ENCODE peak calls at places on chromosomes 1 and 21, in four cellular contexts. One of them, this sample, is unnamed.

GRCh38 chr1:2983319-2983705 is 38.0 kb upstream of the ACTRT2 start:
- DNase-seq in activated T-helper 2 cell treated with anti-CD3 and anti-CD28 coated beads, Interferon-gamma antibody, Interleukin-2, Interleukin-4, amounts not matched to agents 10 μg/mL and 5 μg/mL and 100 μg/mL, durations not matched to agents 14 hours and 24 hours and 36 hours: no peak
- DNase-seq in C1 segment of cervical spinal cord: no peak
- DNase-seq in midbrain: no peak
- DNase-seq in this sample: no peak

GRCh38 chr1:101137144-101138126 is 99.4 kb upstream of the S1PR1 start:
- DNase-seq in activated T-helper 2 cell treated with anti-CD3 and anti-CD28 coated beads, Interferon-gamma antibody, Interleukin-2, Interleukin-4, amounts not matched to agents 10 μg/mL and 5 μg/mL and 100 μg/mL, durations not matched to agents 14 hours and 24 hours and 36 hours: no peak
- DNase-seq in C1 segment of cervical spinal cord: no peak
- DNase-seq in midbrain: no peak
- DNase-seq in this sample: no peak

GRCh38 chr1:194802572-194802971 is 1616.2 kb upstream of the B3GALT2 start:
- DNase-seq in activated T-helper 2 cell treated with anti-CD3 and anti-CD28 coated beads, Interferon-gamma antibody, Interleukin-2, Interleukin-4, amounts not matched to agents 10 μg/mL and 5 μg/mL and 100 μg/mL, durations not matched to agents 14 hours and 24 hours and 36 hours: no peak
- DNase-seq in C1 segment of cervical spinal cord: no peak
- DNase-seq in midbrain: no peak
- DNase-seq in this sample: no peak

GRCh38 chr1:236765831-236766230 is 29.3 kb upstream of the MTR start:
- DNase-seq in activated T-helper 2 cell treated with anti-CD3 and anti-CD28 coated beads, Interferon-gamma antibody, Interleukin-2, Interleukin-4, amounts not matched to agents 10 μg/mL and 5 μg/mL and 100 μg/mL, durations not matched to agents 14 hours and 24 hours and 36 hours: no peak
- DNase-seq in C1 segment of cervical spinal cord: no peak
- DNase-seq in midbrain: no peak
- DNase-seq in this sample: no peak

GRCh38 chr1:46480959-46481646 is 8.5 kb upstream of the DMBX1 start:
- DNase-seq in activated T-helper 2 cell treated with anti-CD3 and anti-CD28 coated beads, Interferon-gamma antibody, Interleukin-2, Interleukin-4, amounts not matched to agents 10 μg/mL and 5 μg/mL and 100 μg/mL, durations not matched to agents 14 hours and 24 hours and 36 hours: no peak
- DNase-seq in C1 segment of cervical spinal cord: no peak
- DNase-seq in midbrain: no peak
- DNase-seq in this sample: no peak

GRCh38 chr1:60573121-60573520 is 499.6 kb upstream of the C1orf87 start:
- DNase-seq in activated T-helper 2 cell treated with anti-CD3 and anti-CD28 coated beads, Interferon-gamma antibody, Interleukin-2, Interleukin-4, amounts not matched to agents 10 μg/mL and 5 μg/mL and 100 μg/mL, durations not matched to agents 14 hours and 24 hours and 36 hours: no peak
- DNase-seq in C1 segment of cervical spinal cord: no peak
- DNase-seq in midbrain: no peak
- DNase-seq in this sample: no peak

GRCh38 chr1:87642581-87643129 is 314.0 kb downstream of the LMO4 start:
- DNase-seq in activated T-helper 2 cell treated with anti-CD3 and anti-CD28 coated beads, Interferon-gamma antibody, Interleukin-2, Interleukin-4, amounts not matched to agents 10 μg/mL and 5 μg/mL and 100 μg/mL, durations not matched to agents 14 hours and 24 hours and 36 hours: no peak
- DNase-seq in C1 segment of cervical spinal cord: no peak
- DNase-seq in midbrain: no peak
- DNase-seq in this sample: no peak

GRCh38 chr1:181139631-181140051 is 51.1 kb downstream of the IER5 start:
- DNase-seq in activated T-helper 2 cell treated with anti-CD3 and anti-CD28 coated beads, Interferon-gamma antibody, Interleukin-2, Interleukin-4, amounts not matched to agents 10 μg/mL and 5 μg/mL and 100 μg/mL, durations not matched to agents 14 hours and 24 hours and 36 hours: no peak
- DNase-seq in C1 segment of cervical spinal cord: no peak
- DNase-seq in midbrain: no peak
- DNase-seq in this sample: no peak

GRCh38 chr1:27108588-27108987 is 46.3 kb downstream of the SLC9A1 start:
- DNase-seq in activated T-helper 2 cell treated with anti-CD3 and anti-CD28 coated beads, Interferon-gamma antibody, Interleukin-2, Interleukin-4, amounts not matched to agents 10 μg/mL and 5 μg/mL and 100 μg/mL, durations not matched to agents 14 hours and 24 hours and 36 hours: no peak
- DNase-seq in C1 segment of cervical spinal cord: no peak
- DNase-seq in midbrain: no peak
- DNase-seq in this sample: no peak

GRCh38 chr1:202276920-202277319 is 64.8 kb downstream of the UBE2T start:
- DNase-seq in activated T-helper 2 cell treated with anti-CD3 and anti-CD28 coated beads, Interferon-gamma antibody, Interleukin-2, Interleukin-4, amounts not matched to agents 10 μg/mL and 5 μg/mL and 100 μg/mL, durations not matched to agents 14 hours and 24 hours and 36 hours: no peak
- DNase-seq in C1 segment of cervical spinal cord: no peak
- DNase-seq in midbrain: no peak
- DNase-seq in this sample: no peak

GRCh38 chr1:162248854-162249535 is 127.7 kb downstream of the SPATA46 start:
- DNase-seq in activated T-helper 2 cell treated with anti-CD3 and anti-CD28 coated beads, Interferon-gamma antibody, Interleukin-2, Interleukin-4, amounts not matched to agents 10 μg/mL and 5 μg/mL and 100 μg/mL, durations not matched to agents 14 hours and 24 hours and 36 hours: no peak
- DNase-seq in C1 segment of cervical spinal cord: peak
- DNase-seq in midbrain: peak
- DNase-seq in this sample: no peak

GRCh38 chr21:32203877-32204480 is 74.9 kb downstream of the MIS18A start:
- DNase-seq in activated T-helper 2 cell treated with anti-CD3 and anti-CD28 coated beads, Interferon-gamma antibody, Interleukin-2, Interleukin-4, amounts not matched to agents 10 μg/mL and 5 μg/mL and 100 μg/mL, durations not matched to agents 14 hours and 24 hours and 36 hours: no peak
- DNase-seq in C1 segment of cervical spinal cord: no peak
- DNase-seq in midbrain: no peak
- DNase-seq in this sample: no peak

GRCh38 chr1:172585348-172585747 is 52.4 kb downstream of the SUCO start:
- DNase-seq in activated T-helper 2 cell treated with anti-CD3 and anti-CD28 coated beads, Interferon-gamma antibody, Interleukin-2, Interleukin-4, amounts not matched to agents 10 μg/mL and 5 μg/mL and 100 μg/mL, durations not matched to agents 14 hours and 24 hours and 36 hours: no peak
- DNase-seq in C1 segment of cervical spinal cord: no peak
- DNase-seq in midbrain: no peak
- DNase-seq in this sample: no peak

GRCh38 chr1:30372792-30373433 is 350.5 kb downstream of the MATN1 start:
- DNase-seq in activated T-helper 2 cell treated with anti-CD3 and anti-CD28 coated beads, Interferon-gamma antibody, Interleukin-2, Interleukin-4, amounts not matched to agents 10 μg/mL and 5 μg/mL and 100 μg/mL, durations not matched to agents 14 hours and 24 hours and 36 hours: no peak
- DNase-seq in C1 segment of cervical spinal cord: no peak
- DNase-seq in midbrain: no peak
- DNase-seq in this sample: no peak

GRCh38 chr1:226816585-226816984 is 53.8 kb upstream of the PSEN2 start:
- DNase-seq in activated T-helper 2 cell treated with anti-CD3 and anti-CD28 coated beads, Interferon-gamma antibody, Interleukin-2, Interleukin-4, amounts not matched to agents 10 μg/mL and 5 μg/mL and 100 μg/mL, durations not matched to agents 14 hours and 24 hours and 36 hours: no peak
- DNase-seq in C1 segment of cervical spinal cord: no peak
- DNase-seq in midbrain: no peak
- DNase-seq in this sample: no peak

GRCh38 chr1:182385885-182386853 is 5.4 kb downstream of the GLUL start:
- DNase-seq in activated T-helper 2 cell treated with anti-CD3 and anti-CD28 coated beads, Interferon-gamma antibody, Interleukin-2, Interleukin-4, amounts not matched to agents 10 μg/mL and 5 μg/mL and 100 μg/mL, durations not matched to agents 14 hours and 24 hours and 36 hours: no peak
- DNase-seq in C1 segment of cervical spinal cord: no peak
- DNase-seq in midbrain: peak
- DNase-seq in this sample: peak

GRCh38 chr21:32834825-32835224 is 63.3 kb upstream of the PAXBP1 start:
- DNase-seq in activated T-helper 2 cell treated with anti-CD3 and anti-CD28 coated beads, Interferon-gamma antibody, Interleukin-2, Interleukin-4, amounts not matched to agents 10 μg/mL and 5 μg/mL and 100 μg/mL, durations not matched to agents 14 hours and 24 hours and 36 hours: no peak
- DNase-seq in C1 segment of cervical spinal cord: no peak
- DNase-seq in midbrain: no peak
- DNase-seq in this sample: no peak

GRCh38 chr21:17693801-17694200 is 81.1 kb upstream of the BTG3 start:
- DNase-seq in activated T-helper 2 cell treated with anti-CD3 and anti-CD28 coated beads, Interferon-gamma antibody, Interleukin-2, Interleukin-4, amounts not matched to agents 10 μg/mL and 5 μg/mL and 100 μg/mL, durations not matched to agents 14 hours and 24 hours and 36 hours: peak
- DNase-seq in C1 segment of cervical spinal cord: no peak
- DNase-seq in midbrain: no peak
- DNase-seq in this sample: no peak

GRCh38 chr1:112954945-112955677 is 885 bp downstream of the SLC16A1 start:
- DNase-seq in activated T-helper 2 cell treated with anti-CD3 and anti-CD28 coated beads, Interferon-gamma antibody, Interleukin-2, Interleukin-4, amounts not matched to agents 10 μg/mL and 5 μg/mL and 100 μg/mL, durations not matched to agents 14 hours and 24 hours and 36 hours: peak
- DNase-seq in C1 segment of cervical spinal cord: peak
- DNase-seq in midbrain: peak
- DNase-seq in this sample: no peak

GRCh38 chr1:63817152-63817667 is 43.4 kb downstream of the ROR1 start:
- DNase-seq in activated T-helper 2 cell treated with anti-CD3 and anti-CD28 coated beads, Interferon-gamma antibody, Interleukin-2, Interleukin-4, amounts not matched to agents 10 μg/mL and 5 μg/mL and 100 μg/mL, durations not matched to agents 14 hours and 24 hours and 36 hours: no peak
- DNase-seq in C1 segment of cervical spinal cord: peak
- DNase-seq in midbrain: no peak
- DNase-seq in this sample: no peak

GRCh38 chr21:41583274-41583790 is 75.4 kb upstream of the TMPRSS2 start:
- DNase-seq in activated T-helper 2 cell treated with anti-CD3 and anti-CD28 coated beads, Interferon-gamma antibody, Interleukin-2, Interleukin-4, amounts not matched to agents 10 μg/mL and 5 μg/mL and 100 μg/mL, durations not matched to agents 14 hours and 24 hours and 36 hours: no peak
- DNase-seq in C1 segment of cervical spinal cord: no peak
- DNase-seq in midbrain: no peak
- DNase-seq in this sample: no peak

GRCh38 chr1:226097866-226098625 is 35.5 kb downstream of the H3-3A start:
- DNase-seq in activated T-helper 2 cell treated with anti-CD3 and anti-CD28 coated beads, Interferon-gamma antibody, Interleukin-2, Interleukin-4, amounts not matched to agents 10 μg/mL and 5 μg/mL and 100 μg/mL, durations not matched to agents 14 hours and 24 hours and 36 hours: no peak
- DNase-seq in C1 segment of cervical spinal cord: peak
- DNase-seq in midbrain: no peak
- DNase-seq in this sample: no peak